ENCODE peak calls at places on chromosomes 2 and 18, in nine cellular contexts. I is activated naive CD4-positive, alpha-beta T cell; L is stimulated activated CD4-positive, alpha-beta T cell treated with anti-CD3 and anti-CD28 coated beads, Interleukin-2, amount 100 ng/mL, for 24 hours; O is heart right ventricle; G is activated CD8-positive, alpha-beta memory T cell treated with anti-CD3 and anti-CD28 coated beads for 1 hour; Y is effector memory CD8-positive, alpha-beta T cell; N is EL; K is dorsolateral prefrontal cortex; X is NCI-H748 treated with DMSO at 0.1 percent for 48 hours. M is an unnamed sample.

GRCh38 chr2:102103992-102104871 is 38.3 kb upstream of the IL1R1 start:
- DNase-seq in L (peak; percentile 76), Y (peak; percentile 3), O (peak; percentile 60), N (peak; percentile 88), X (no peak), I (peak; percentile 6), G (peak; percentile 13), K (no peak), M (peak; percentile 93)

GRCh38 chr18:37529863-37530262 is 35.7 kb downstream of the CELF4 start:
- DNase-seq in I (no peak), G (no peak), K (no peak), Y (no peak), X (no peak), L (no peak), N (no peak), O (no peak), M (no peak)

GRCh38 chr2:121099329-121100318 is 185.4 kb downstream of the TFCP2L1 start:
- DNase-seq in L (no peak), N (no peak), K (no peak), X (no peak), I (no peak), G (no peak), O (no peak), Y (no peak), M (peak; percentile 46)

GRCh38 chr2:65554765-65555561 is 122.6 kb upstream of the SPRED2 start:
- DNase-seq in I (no peak), L (peak; percentile 23), Y (no peak), X (no peak), N (peak; percentile 67), G (no peak), O (no peak), K (no peak), M (no peak)

GRCh38 chr2:235378261-235378660 is 115.6 kb upstream of the AGAP1 start:
- DNase-seq in I (no peak), N (no peak), G (no peak), Y (no peak), O (no peak), X (no peak), L (no peak), K (peak; percentile 62), M (no peak)

GRCh38 chr2:70123051-70123828 is 36.0 kb downstream of the PCBP1 start:
- DNase-seq in O (peak; percentile 45), N (peak; percentile 48), I (no peak), K (no peak), L (no peak), Y (no peak), G (no peak), X (no peak), M (peak; percentile 85)

GRCh38 chr18:22110482-22110924 is 58.9 kb upstream of the GATA6 start:
- DNase-seq in O (no peak), I (no peak), Y (no peak), G (no peak), K (no peak), X (no peak), N (no peak), L (no peak), M (no peak)

GRCh38 chr2:180644709-180645108 is 335.7 kb upstream of the UBE2E3 start:
- DNase-seq in Y (no peak), N (peak; percentile 42), L (no peak), O (no peak), G (no peak), X (no peak), I (no peak), K (no peak), M (no peak)